ENCODE peak calls at places on chromosomes 5 and 9, in five cellular contexts. H is activated CD8-positive, alpha-beta T cell treated with anti-CD3 and anti-CD28 coated beads for 36 hours; I is anterior cingulate cortex; Z is hypothalamus; P is HEK293T. E is an unnamed sample.

GRCh38 chr9:21677834-21678233 is 124.6 kb upstream of the MTAP start:
- DNase-seq in Z (no peak), P (no peak), H (no peak), I (no peak), E (no peak)

GRCh38 chr5:147234825-147235635 is at the start of gene STK32A:
- DNase-seq in Z (peak; percentile 2), H (no peak), I (no peak), P (peak; percentile 11), E (no peak)

GRCh38 chr9:126860757-126861466 is 473 bp downstream of the ZBTB34 start:
- DNase-seq in P (peak; percentile 41), I (no peak), Z (no peak), H (peak; percentile 30), E (no peak)

GRCh38 chr5:122192883-122193496 is 63.6 kb downstream of the ZNF474 start:
- DNase-seq in P (peak; percentile 61), H (peak; percentile 19), I (peak; percentile 1), Z (no peak), E (no peak)

GRCh38 chr5:57986746-57987145 is 473.1 kb downstream of the PLK2 start:
- DNase-seq in H (no peak), I (peak; percentile 5), Z (no peak), P (no peak), E (peak; percentile 81)

GRCh38 chr5:6979061-6979460 is 265.8 kb downstream of the TENT4A start:
- DNase-seq in P (no peak), I (no peak), H (no peak), Z (no peak), E (no peak)

GRCh38 chr5:144121577-144121976 is 48.9 kb downstream of the YIPF5 start:
- DNase-seq in H (no peak), Z (no peak), P (no peak), I (no peak), E (no peak)

GRCh38 chr9:125513634-125514413 is 193.2 kb downstream of the MAPKAP1 start:
- DNase-seq in Z (no peak), H (peak; percentile 47), I (no peak), P (no peak), E (no peak)

GRCh38 chr5:40409600-40409999 is 270.1 kb upstream of the PTGER4 start:
- DNase-seq in H (peak; percentile 62), P (no peak), Z (no peak), I (no peak), E (no peak)

GRCh38 chr9:132147331-132147730 is 14.5 kb upstream of the NTNG2 start:
- DNase-seq in Z (no peak), P (no peak), H (peak; percentile 34), I (no peak), E (no peak)

GRCh38 chr5:14743601-14744295 is 79.2 kb downstream of the OTULIN start:
- DNase-seq in Z (no peak), P (no peak), H (no peak), I (no peak), E (no peak)

GRCh38 chr5:142782976-142783539 is 12.9 kb downstream of the ARHGAP26 start:
- DNase-seq in H (no peak), I (no peak), P (no peak), Z (no peak), E (no peak)

GRCh38 chr5:68381060-68381459 is 165.5 kb downstream of the PIK3R1 start:
- DNase-seq in I (no peak), H (no peak), P (no peak), Z (no peak), E (no peak)

GRCh38 chr9:112757300-112757883 is 6.8 kb downstream of the SNX30 start:
- DNase-seq in P (no peak), H (no peak), Z (no peak), I (no peak), E (no peak)

GRCh38 chr9:101527066-101527465 is 6.6 kb upstream of the RNF20 start:
- DNase-seq in I (no peak), P (no peak), Z (no peak), H (no peak), E (no peak)

GRCh38 chr5:127976991-127977717 is 106.4 kb upstream of the SLC12A2 start:
- DNase-seq in I (no peak), H (no peak), Z (no peak), P (no peak), E (no peak)

GRCh38 chr9:86713970-86714369 is 233.3 kb downstream of the GAS1 start:
- DNase-seq in Z (no peak), P (no peak), H (no peak), I (no peak), E (no peak)

GRCh38 chr9:121609845-121610637 is 41.4 kb upstream of the DAB2IP start:
- DNase-seq in Z (no peak), P (no peak), I (no peak), H (no peak), E (peak; percentile 34)

GRCh38 chr9:4793412-4794005 is 765 bp downstream of the RCL1 start:
- DNase-seq in I (peak; percentile 45), H (no peak), Z (no peak), P (no peak), E (no peak)

GRCh38 chr9:23945897-23946296 is 119.9 kb upstream of the ELAVL2 start:
- DNase-seq in Z (no peak), P (no peak), I (no peak), H (no peak), E (no peak)

GRCh38 chr5:67774796-67775195 is 440.8 kb upstream of the PIK3R1 start:
- DNase-seq in P (no peak), I (no peak), H (no peak), Z (no peak), E (no peak)

GRCh38 chr5:69075522-69076169 is 18.2 kb upstream of the SLC30A5 start:
- DNase-seq in H (no peak), I (no peak), Z (no peak), P (no peak), E (no peak)

GRCh38 chr9:134969401-134969800 is 51.7 kb upstream of the FCN1 start:
- DNase-seq in H (no peak), I (no peak), Z (no peak), P (no peak), E (peak; percentile 1)

GRCh38 chr5:171615201-171616001 is 170.2 kb upstream of the SMIM23 start:
- DNase-seq in I (no peak), Z (no peak), P (no peak), H (no peak), E (no peak)

GRCh38 chr5:160315968-160316367 is 3.6 kb upstream of the CCNJL start:
- DNase-seq in Z (no peak), P (no peak), H (no peak), I (no peak), E (no peak)

GRCh38 chr9:104921067-104921741 is 6.8 kb downstream of the ABCA1 start:
- DNase-seq in P (no peak), I (no peak), Z (no peak), H (no peak), E (no peak)

GRCh38 chr5:1831257-1831656 is 30.1 kb downstream of the NDUFS6 start:
- DNase-seq in I (no peak), P (no peak), H (no peak), Z (no peak), E (no peak)

GRCh38 chr9:97807681-97808080 is 45.3 kb upstream of the FOXE1 start:
- DNase-seq in P (no peak), I (no peak), H (no peak), Z (no peak), E (no peak)

GRCh38 chr5:127076730-127077129 is 3.4 kb upstream of the C5orf63 start:
- DNase-seq in P (no peak), I (no peak), H (no peak), Z (no peak), E (no peak)

GRCh38 chr9:92728831-92729734 is 35.5 kb downstream of the BICD2 start:
- DNase-seq in P (no peak), Z (no peak), H (no peak), I (no peak), E (peak; percentile 35)

GRCh38 chr5:140565780-140566095 is 1.1 kb downstream of the SLC35A4 start:
- DNase-seq in Z (no peak), P (no peak), I (no peak), H (no peak), E (no peak)

GRCh38 chr9:121707477-121708424 is 56.3 kb downstream of the DAB2IP start:
- DNase-seq in Z (no peak), H (peak; percentile 33), I (no peak), P (no peak), E (no peak)

GRCh38 chr5:77306531-77306930 is 96.1 kb downstream of the PDE8B start:
- DNase-seq in P (no peak), I (no peak), H (no peak), Z (no peak), E (no peak)

GRCh38 chr5:138603521-138603920 is 28.3 kb upstream of the HSPA9 start:
- DNase-seq in Z (no peak), I (no peak), H (peak; percentile 53), P (no peak), E (no peak)

GRCh38 chr9:121675969-121676822 is 24.8 kb downstream of the DAB2IP start:
- DNase-seq in Z (no peak), P (no peak), I (no peak), H (no peak), E (peak; percentile 41)

GRCh38 chr9:125600194-125600593 is 106.8 kb downstream of the MAPKAP1 start:
- DNase-seq in H (no peak), I (no peak), P (no peak), Z (no peak), E (no peak)

GRCh38 chr5:61638476-61638875 is 306.4 kb downstream of the ZSWIM6 start:
- DNase-seq in P (no peak), Z (peak; percentile 31), H (no peak), I (peak; percentile 27), E (peak; percentile 67)

E was measured in dorsolateral prefrontal cortex.